ENCODE peak calls at places on chromosomes 13 and 19, in eight cellular contexts. G is right lobe of liver, K is GM10248, R is pancreas, N is psoas muscle, W is fibroblast of the aortic adventitia, X is AG10803, P is ascending aorta. L is an unnamed sample.

GRCh38 chr13:50916701-50917184 is 7.2 kb downstream of the RNASEH2B start:
- DNase-seq in G (peak), K (peak), R (no peak), N (no peak), W (no peak), X (no peak), P (no peak), L (no peak)

GRCh38 chr13:113616991-113617749 is 32.6 kb downstream of the TFDP1 start:
- DNase-seq in G (peak), K (no peak), R (no peak), N (no peak), W (no peak), X (no peak), P (no peak), L (peak)

GRCh38 chr13:45300190-45300985 is 40.6 kb downstream of the TPT1 start:
- DNase-seq in G (no peak), K (no peak), R (no peak), N (no peak), W (no peak), X (no peak), P (no peak), L (no peak)

GRCh38 chr19:35395762-35396199 is 24.9 kb downstream of the GPR42 start:
- DNase-seq in G (no peak), K (no peak), R (peak), N (no peak), W (no peak), X (no peak), P (no peak), L (no peak)

GRCh38 chr19:38736413-38737280 is 7.6 kb downstream of the CAPN12 start:
- DNase-seq in G (peak), K (peak), R (peak), N (no peak), W (no peak), X (peak), P (no peak), L (no peak)

GRCh38 chr19:50722248-50723013 is 733 bp upstream of the CLEC11A start:
- DNase-seq in G (no peak), K (no peak), R (no peak), N (no peak), W (no peak), X (peak), P (no peak), L (no peak)

GRCh38 chr13:44128522-44128921 is 245.1 kb upstream of the SERP2 start:
- DNase-seq in G (no peak), K (no peak), R (no peak), N (peak), W (peak), X (peak), P (peak), L (no peak)

GRCh38 chr13:66803759-66804456 is 426.2 kb downstream of the PCDH9 start:
- DNase-seq in G (no peak), K (no peak), R (no peak), N (no peak), W (no peak), X (no peak), P (no peak), L (no peak)

GRCh38 chr13:35854286-35854685 is 276.9 kb downstream of the DCLK1 start:
- DNase-seq in G (no peak), K (no peak), R (no peak), N (no peak), W (no peak), X (no peak), P (no peak), L (no peak)

GRCh38 chr19:42850981-42851717 is 28.4 kb downstream of the PSG1 start:
- DNase-seq in G (no peak), K (no peak), R (no peak), N (peak), W (peak), X (peak), P (peak), L (no peak)

GRCh38 chr13:27293873-27294515 is 23.4 kb downstream of the RASL11A start:
- DNase-seq in G (no peak), K (no peak), R (no peak), N (no peak), W (no peak), X (no peak), P (no peak), L (no peak)

GRCh38 chr19:7705387-7706187 is 3.7 kb upstream of the FCER2 start:
- DNase-seq in G (peak), K (peak), R (peak), N (no peak), W (no peak), X (no peak), P (no peak), L (no peak)

GRCh38 chr13:97233499-97233898 is 11.4 kb downstream of the MBNL2 start:
- DNase-seq in G (no peak), K (no peak), R (no peak), N (no peak), W (no peak), X (no peak), P (no peak), L (no peak)

GRCh38 chr19:7360393-7360984 is 11.8 kb downstream of the ARHGEF18 start:
- DNase-seq in G (no peak), K (no peak), R (no peak), N (no peak), W (peak), X (no peak), P (no peak), L (peak)

GRCh38 chr13:104954210-104954609 is 1581.3 kb downstream of the EFNB2 start:
- DNase-seq in G (no peak), K (no peak), R (no peak), N (no peak), W (no peak), X (no peak), P (no peak), L (no peak)

GRCh38 chr13:47076536-47076935 is 179.7 kb upstream of the HTR2A start:
- DNase-seq in G (no peak), K (no peak), R (no peak), N (no peak), W (no peak), X (peak), P (no peak), L (no peak)

GRCh38 chr13:33125821-33126570 is 109.8 kb downstream of the KL start:
- DNase-seq in G (peak), K (no peak), R (peak), N (peak), W (peak), X (peak), P (peak), L (no peak)

GRCh38 chr13:99585609-99586008 is 84.3 kb downstream of the TM9SF2 start:
- DNase-seq in G (no peak), K (no peak), R (no peak), N (no peak), W (peak), X (peak), P (no peak), L (no peak)

GRCh38 chr13:35157143-35157755 is 215.2 kb downstream of the NBEA start:
- DNase-seq in G (no peak), K (peak), R (no peak), N (no peak), W (peak), X (peak), P (no peak), L (no peak)

GRCh38 chr19:28727133-28727834 is 485.7 kb downstream of the UQCRFS1 start:
- DNase-seq in G (no peak), K (peak), R (no peak), N (no peak), W (peak), X (no peak), P (no peak), L (no peak)

GRCh38 chr13:113047587-113047986 is 58.0 kb upstream of the F7 start:
- DNase-seq in G (peak), K (no peak), R (no peak), N (peak), W (no peak), X (no peak), P (no peak), L (peak)

GRCh38 chr13:61410669-61411297 is 4.9 kb downstream of the PCDH20 start:
- DNase-seq in G (no peak), K (peak), R (no peak), N (no peak), W (peak), X (peak), P (no peak), L (no peak)

GRCh38 chr19:42422576-42423461 is 4.4 kb downstream of the LIPE start:
- DNase-seq in G (no peak), K (peak), R (no peak), N (no peak), W (peak), X (no peak), P (peak), L (no peak)

GRCh38 chr13:96925869-96926628 is 68.2 kb downstream of the OXGR1 start:
- DNase-seq in G (no peak), K (no peak), R (no peak), N (no peak), W (no peak), X (no peak), P (no peak), L (no peak)

GRCh38 chr13:97574926-97575325 is 141.0 kb downstream of the RAP2A start:
- DNase-seq in G (no peak), K (peak), R (no peak), N (no peak), W (peak), X (peak), P (no peak), L (no peak)

GRCh38 chr13:97133955-97134354 is 88.2 kb upstream of the MBNL2 start:
- DNase-seq in G (no peak), K (no peak), R (no peak), N (no peak), W (no peak), X (no peak), P (no peak), L (no peak)

GRCh38 chr19:45471116-45471865 is 3.5 kb downstream of the FOSB start:
- DNase-seq in G (no peak), K (no peak), R (no peak), N (no peak), W (no peak), X (peak), P (peak), L (no peak)

GRCh38 chr19:39140594-39140993 is 15.0 kb downstream of the PAK4 start:
- DNase-seq in G (no peak), K (no peak), R (no peak), N (no peak), W (no peak), X (no peak), P (no peak), L (no peak)

GRCh38 chr19:43560687-43561086 is 14.6 kb downstream of the XRCC1 start:
- DNase-seq in G (no peak), K (no peak), R (no peak), N (no peak), W (no peak), X (no peak), P (no peak), L (peak)

GRCh38 chr19:16897572-16898056 is 8.8 kb downstream of the F2RL3 start:
- DNase-seq in G (peak), K (no peak), R (no peak), N (no peak), W (no peak), X (peak), P (no peak), L (no peak)

GRCh38 chr19:49923055-49924003 is 5.7 kb upstream of the ATF5 start:
- DNase-seq in G (peak), K (no peak), R (no peak), N (no peak), W (no peak), X (no peak), P (no peak), L (no peak)

DNA sequence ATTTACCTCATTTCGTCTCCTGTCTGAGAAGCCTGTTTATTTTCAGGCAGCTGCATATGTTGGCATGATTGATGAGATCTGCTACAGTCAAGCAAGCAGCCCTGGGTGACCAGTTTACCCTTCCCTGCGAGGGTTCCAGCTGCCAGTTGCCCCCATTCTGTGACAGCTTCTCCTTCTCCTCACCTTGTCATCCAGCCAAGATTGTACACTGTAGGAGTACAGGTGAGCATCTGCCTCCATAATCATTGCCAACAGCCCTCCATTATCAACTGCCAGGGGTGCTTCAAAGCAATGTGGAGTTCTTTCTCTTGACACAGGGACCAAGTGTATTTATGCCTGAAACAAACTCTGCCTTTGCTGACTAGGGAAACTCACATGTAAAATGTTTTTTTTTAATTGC is 1979.8 kb upstream of the PRR20A start:
- DNase-seq in G (no peak), K (no peak), R (no peak), N (no peak), W (no peak), X (no peak), P (no peak), L (no peak)
- TF ChIP-seq CTCF in G (no peak), K (no peak), R (no peak), N (no peak), W (no peak), X (no peak), P (no peak), L (no peak)

GRCh38 chr19:12793290-12794195 is 2.3 kb downstream of the JUNB start:
- DNase-seq in G (peak), K (peak), R (peak), N (peak), W (peak), X (peak), P (peak), L (no peak)
- TF ChIP-seq CTCF in G (no peak), K (no peak), R (no peak), N (no peak), W (no peak), X (peak), P (no peak), L (peak)

GRCh38 chr19:15454371-15454800 is 4.6 kb upstream of the WIZ start:
- DNase-seq in G (no peak), K (no peak), R (peak), N (no peak), W (no peak), X (no peak), P (no peak), L (no peak)
- TF ChIP-seq CTCF in G (peak), K (no peak), R (no peak), N (peak), W (peak), X (peak), P (no peak), L (peak)

DNA sequence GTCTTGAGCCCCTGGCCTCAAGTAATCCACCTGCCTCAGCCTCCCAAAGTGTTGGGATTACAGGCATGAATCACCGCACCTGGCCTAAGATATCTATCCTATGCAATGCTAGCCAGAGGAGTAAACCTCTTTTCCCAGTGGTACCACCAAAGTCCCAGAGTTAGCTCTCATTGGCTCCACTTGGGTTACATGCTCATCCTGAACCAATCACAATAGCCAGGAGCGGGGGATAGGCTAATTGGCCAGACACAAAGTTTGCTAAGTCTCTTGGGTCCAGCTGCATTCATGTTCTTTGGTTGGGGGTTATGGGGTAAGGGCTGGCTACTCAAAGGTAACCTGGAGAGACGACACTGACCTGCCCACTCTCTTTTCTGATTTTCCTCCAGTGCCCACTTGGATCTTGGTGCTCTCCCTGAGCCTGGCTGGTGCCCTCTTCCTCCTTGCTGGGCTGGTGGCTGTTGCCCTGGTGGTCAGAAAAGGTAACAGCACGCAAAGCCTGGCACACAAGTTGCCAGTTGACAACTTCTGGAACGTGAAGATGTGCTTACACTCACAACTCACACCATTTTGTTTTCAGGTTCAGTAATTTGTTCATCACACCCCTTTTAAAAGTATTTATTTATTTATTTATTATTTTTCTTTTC is 7.8 kb downstream of the C19orf38 start:
- DNase-seq in G (no peak), K (no peak), R (no peak), N (no peak), W (no peak), X (no peak), P (no peak), L (no peak)
- TF ChIP-seq CTCF in G (peak), K (peak), R (peak), N (peak), W (peak), X (peak), P (peak), L (peak)

DNA sequence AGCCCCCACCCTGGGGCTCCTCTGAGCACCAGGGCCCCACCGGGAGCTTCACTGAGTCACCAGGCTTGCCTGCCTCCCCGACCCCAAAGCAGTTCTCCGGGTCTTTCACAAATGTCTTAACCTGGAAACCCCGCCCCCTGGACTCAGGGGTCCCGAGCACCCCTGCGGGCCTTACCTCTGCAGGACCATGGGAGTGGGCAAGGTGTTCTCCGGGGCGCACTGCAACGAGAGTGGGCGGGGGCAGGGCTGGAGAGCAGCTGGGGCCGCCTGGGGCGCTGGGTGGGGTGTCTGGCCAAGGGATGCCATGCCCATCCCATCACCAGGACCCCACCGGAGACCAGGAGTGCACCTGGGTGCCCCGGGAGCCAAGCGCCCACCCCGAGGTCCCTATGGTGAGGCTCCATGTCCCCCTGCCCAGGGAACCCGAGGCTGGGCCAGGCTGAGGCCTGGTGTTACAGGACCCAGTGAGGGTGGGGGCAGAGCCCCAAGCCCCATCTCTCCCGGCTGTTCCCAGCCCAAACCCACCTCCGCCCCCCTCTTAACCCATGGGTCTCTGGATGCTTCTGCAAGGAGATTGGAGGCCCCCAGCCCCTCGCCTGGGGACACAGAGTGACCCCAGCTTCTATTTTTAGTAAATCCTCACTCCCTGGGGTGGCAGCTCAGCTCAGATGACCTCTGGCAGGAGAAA is 10.9 kb downstream of the MKNK2 start:
- DNase-seq in G (no peak), K (no peak), R (no peak), N (no peak), W (no peak), X (no peak), P (no peak), L (peak)
- TF ChIP-seq CTCF in G (no peak), K (no peak), R (no peak), N (no peak), W (no peak), X (no peak), P (no peak), L (no peak)

L was measured in chondrocyte.